ENCODE peak calls at places on chromosomes 16 and 17, in seven cellular contexts. G is dermis blood vessel endothelial cell; P is A549; O is endodermal cell; R is Daoy; F is activated CD8-positive, alpha-beta T cell treated with anti-CD3 and anti-CD28 coated beads for 36 hours; J is NCI-H2029. I is an unnamed sample.

GRCh38 chr16:1961651-1962067 is 2.3 kb downstream of the NDUFB10 start:
- DNase-seq in G (no peak), O (peak), F (peak), P (no peak), J (no peak), R (no peak), I (peak)

GRCh38 chr16:31242197-31242596 is 17.6 kb upstream of the ITGAM start:
- DNase-seq in G (no peak), F (no peak), P (no peak), J (no peak), O (no peak), R (no peak), I (no peak)

GRCh38 chr17:27455914-27456680 is at the start of gene KSR1:
- DNase-seq in J (peak), O (peak), R (peak), G (peak), P (peak), F (peak), I (peak)

GRCh38 chr16:50583211-50583610 is 35.0 kb downstream of the NKD1 start:
- DNase-seq in J (no peak), F (no peak), R (no peak), G (no peak), P (no peak), O (no peak), I (no peak)

GRCh38 chr17:59675231-59675630 is 32.0 kb downstream of the PTRH2 start:
- DNase-seq in P (no peak), R (no peak), O (no peak), F (no peak), G (no peak), J (no peak), I (no peak)

GRCh38 chr17:57946798-57947358 is 8.3 kb downstream of the CUEDC1 start:
- DNase-seq in F (peak), P (peak), J (peak), G (peak), R (peak), O (no peak), I (peak)

GRCh38 chr17:2893422-2893914 is 97.2 kb downstream of the RAP1GAP2 start:
- DNase-seq in F (no peak), J (no peak), O (peak), P (no peak), R (no peak), G (no peak), I (no peak)

GRCh38 chr17:71237903-71238538 is 882.8 kb upstream of the SOX9 start:
- DNase-seq in O (no peak), G (no peak), R (peak), P (peak), J (no peak), F (no peak), I (peak)

GRCh38 chr17:51803161-51803560 is 355.4 kb downstream of the CA10 start:
- DNase-seq in O (peak), F (no peak), G (no peak), R (no peak), J (no peak), P (no peak), I (no peak)

GRCh38 chr17:63171428-63172205 is 205.6 kb downstream of the TANC2 start:
- DNase-seq in F (no peak), O (no peak), G (no peak), R (no peak), J (no peak), P (no peak), I (no peak)

GRCh38 chr16:66130296-66130910 is 236.1 kb upstream of the CDH5 start:
- DNase-seq in O (peak), J (no peak), F (no peak), P (no peak), G (no peak), R (peak), I (no peak)

GRCh38 chr17:7654832-7655540 is 4.3 kb downstream of the ATP1B2 start:
- DNase-seq in P (no peak), O (no peak), G (no peak), R (no peak), F (no peak), J (no peak), I (no peak)

GRCh38 chr17:79075433-79075805 is 795 bp downstream of the ENGASE start:
- DNase-seq in R (no peak), G (peak), J (no peak), F (peak), P (no peak), O (no peak), I (no peak)

GRCh38 chr17:3710951-3711383 is 12.7 kb upstream of the HASPIN start:
- DNase-seq in R (peak), O (no peak), G (peak), P (no peak), F (peak), J (no peak), I (peak)

GRCh38 chr16:21949713-21950260 is 3.4 kb upstream of the UQCRC2 start:
- DNase-seq in J (no peak), R (no peak), O (no peak), P (no peak), F (no peak), G (no peak), I (no peak)

GRCh38 chr17:32976131-32976530 is 15.5 kb upstream of the SPACA3 start:
- DNase-seq in P (no peak), R (no peak), F (no peak), J (no peak), G (no peak), O (no peak), I (no peak)

GRCh38 chr17:83155128-83156081 is 76.0 kb downstream of the METRNL start:
- DNase-seq in R (peak), J (no peak), G (peak), O (peak), F (peak), P (no peak), I (peak)

I was measured in MV-4-11.